ENCODE peak calls at places on chromosomes 16 and 17, in nine cellular contexts. One of them, this sample, is unnamed. For H3K27me3, the result is how much of the 10 kb centered on the place peaks cover.

GRCh38 chr17:17547210-17547764 is 44.2 kb downstream of the PEMT start:
- DNase-seq in psoas muscle: peak
- DNase-seq in adrenal gland: peak
- DNase-seq in CD8-positive, alpha-beta T cell: no peak
- DNase-seq in IMR-90: no peak
- DNase-seq in heart right ventricle: no peak
- DNase-seq in AG04450: no peak
- DNase-seq in WERI-Rb-1: no peak
- DNase-seq in body of pancreas: no peak
- DNase-seq in this sample: no peak

GRCh38 chr16:2964416-2965223 is 545 bp downstream of the KREMEN2 start:
- DNase-seq in psoas muscle: peak
- DNase-seq in adrenal gland: no peak
- DNase-seq in CD8-positive, alpha-beta T cell: peak
- DNase-seq in IMR-90: no peak
- DNase-seq in heart right ventricle: no peak
- DNase-seq in AG04450: no peak
- DNase-seq in WERI-Rb-1: peak
- DNase-seq in body of pancreas: no peak
- DNase-seq in this sample: no peak

GRCh38 chr16:67014641-67015315 is 14.2 kb upstream of the CBFB start:
- DNase-seq in psoas muscle: no peak
- DNase-seq in adrenal gland: no peak
- DNase-seq in CD8-positive, alpha-beta T cell: no peak
- DNase-seq in IMR-90: no peak
- DNase-seq in heart right ventricle: no peak
- DNase-seq in AG04450: no peak
- DNase-seq in WERI-Rb-1: no peak
- DNase-seq in body of pancreas: no peak
- DNase-seq in this sample: peak

GRCh38 chr16:84115919-84116719 is 623 bp downstream of the MBTPS1 start:
- DNase-seq in psoas muscle: no peak
- DNase-seq in adrenal gland: peak
- DNase-seq in CD8-positive, alpha-beta T cell: peak
- DNase-seq in IMR-90: peak
- DNase-seq in heart right ventricle: peak
- DNase-seq in AG04450: no peak
- DNase-seq in WERI-Rb-1: no peak
- DNase-seq in body of pancreas: peak
- DNase-seq in this sample: no peak

GRCh38 chr16:1706386-1707192 is 594 bp downstream of the MAPK8IP3 start:
- DNase-seq in psoas muscle: no peak
- DNase-seq in adrenal gland: no peak
- DNase-seq in CD8-positive, alpha-beta T cell: no peak
- DNase-seq in IMR-90: peak
- DNase-seq in heart right ventricle: no peak
- DNase-seq in AG04450: no peak
- DNase-seq in WERI-Rb-1: no peak
- DNase-seq in body of pancreas: no peak
- DNase-seq in this sample: no peak

GRCh38 chr16:85460252-85460982 is 152.7 kb upstream of the GSE1 start:
- DNase-seq in psoas muscle: no peak
- DNase-seq in adrenal gland: no peak
- DNase-seq in CD8-positive, alpha-beta T cell: no peak
- DNase-seq in IMR-90: no peak
- DNase-seq in heart right ventricle: no peak
- DNase-seq in AG04450: no peak
- DNase-seq in WERI-Rb-1: peak
- DNase-seq in body of pancreas: peak
- DNase-seq in this sample: no peak

GRCh38 chr17:75565066-75565465 is 22.5 kb upstream of the MYO15B start:
- DNase-seq in psoas muscle: no peak
- DNase-seq in adrenal gland: no peak
- DNase-seq in CD8-positive, alpha-beta T cell: no peak
- DNase-seq in IMR-90: peak
- DNase-seq in heart right ventricle: no peak
- DNase-seq in AG04450: no peak
- DNase-seq in WERI-Rb-1: no peak
- DNase-seq in body of pancreas: no peak
- DNase-seq in this sample: no peak

GRCh38 chr17:7716299-7716886 is 1.2 kb upstream of the DNAH2 start:
- DNase-seq in psoas muscle: no peak
- DNase-seq in adrenal gland: no peak
- DNase-seq in CD8-positive, alpha-beta T cell: no peak
- DNase-seq in IMR-90: no peak
- DNase-seq in heart right ventricle: no peak
- DNase-seq in AG04450: no peak
- DNase-seq in WERI-Rb-1: no peak
- DNase-seq in body of pancreas: no peak
- DNase-seq in this sample: no peak

GRCh38 chr16:67252806-67253497 is 4.2 kb downstream of the SLC9A5 start:
- DNase-seq in psoas muscle: peak
- DNase-seq in adrenal gland: no peak
- DNase-seq in CD8-positive, alpha-beta T cell: no peak
- DNase-seq in IMR-90: no peak
- DNase-seq in heart right ventricle: no peak
- DNase-seq in AG04450: no peak
- DNase-seq in WERI-Rb-1: no peak
- DNase-seq in body of pancreas: no peak
- DNase-seq in this sample: no peak

GRCh38 chr16:414395-415169 is 10.9 kb upstream of the RAB11FIP3 start:
- DNase-seq in psoas muscle: no peak
- DNase-seq in adrenal gland: no peak
- DNase-seq in CD8-positive, alpha-beta T cell: no peak
- DNase-seq in IMR-90: no peak
- DNase-seq in heart right ventricle: no peak
- DNase-seq in AG04450: no peak
- DNase-seq in WERI-Rb-1: no peak
- DNase-seq in body of pancreas: no peak
- DNase-seq in this sample: no peak

GRCh38 chr17:9924735-9925191 is 19.7 kb upstream of the RCVRN start:
- DNase-seq in psoas muscle: no peak
- DNase-seq in adrenal gland: peak
- DNase-seq in CD8-positive, alpha-beta T cell: no peak
- DNase-seq in IMR-90: peak
- DNase-seq in heart right ventricle: no peak
- DNase-seq in AG04450: peak
- DNase-seq in WERI-Rb-1: peak
- DNase-seq in body of pancreas: peak
- DNase-seq in this sample: no peak

GRCh38 chr17:65431116-65431515 is 130.3 kb downstream of the AXIN2 start:
- DNase-seq in psoas muscle: no peak
- DNase-seq in adrenal gland: no peak
- DNase-seq in CD8-positive, alpha-beta T cell: no peak
- DNase-seq in IMR-90: no peak
- DNase-seq in heart right ventricle: no peak
- DNase-seq in AG04450: no peak
- DNase-seq in WERI-Rb-1: no peak
- DNase-seq in body of pancreas: no peak
- DNase-seq in this sample: no peak

GRCh38 chr17:36151891-36152638 is 24.4 kb downstream of the TBC1D3B start:
- DNase-seq in psoas muscle: no peak
- DNase-seq in adrenal gland: no peak
- DNase-seq in CD8-positive, alpha-beta T cell: no peak
- DNase-seq in IMR-90: no peak
- DNase-seq in heart right ventricle: no peak
- DNase-seq in AG04450: no peak
- DNase-seq in WERI-Rb-1: peak
- DNase-seq in body of pancreas: no peak
- DNase-seq in this sample: no peak

GRCh38 chr16:29900888-29901606 is 759 bp downstream of the ASPHD1 start:
- DNase-seq in psoas muscle: no peak
- DNase-seq in adrenal gland: no peak
- DNase-seq in CD8-positive, alpha-beta T cell: no peak
- DNase-seq in IMR-90: no peak
- DNase-seq in heart right ventricle: no peak
- DNase-seq in AG04450: no peak
- DNase-seq in WERI-Rb-1: no peak
- DNase-seq in body of pancreas: no peak
- DNase-seq in this sample: no peak

GRCh38 chr16:29898135-29898534 is 1.2 kb downstream of the SEZ6L2 start:
- DNase-seq in psoas muscle: no peak
- DNase-seq in adrenal gland: no peak
- DNase-seq in CD8-positive, alpha-beta T cell: no peak
- DNase-seq in IMR-90: no peak
- DNase-seq in heart right ventricle: no peak
- DNase-seq in AG04450: no peak
- DNase-seq in WERI-Rb-1: no peak
- DNase-seq in body of pancreas: no peak
- DNase-seq in this sample: no peak

GRCh38 chr16:29898786-29899515 is 399 bp downstream of the SEZ6L2 start:
- DNase-seq in psoas muscle: peak
- DNase-seq in adrenal gland: no peak
- DNase-seq in CD8-positive, alpha-beta T cell: no peak
- DNase-seq in IMR-90: no peak
- DNase-seq in heart right ventricle: no peak
- DNase-seq in AG04450: no peak
- DNase-seq in WERI-Rb-1: peak
- DNase-seq in body of pancreas: no peak
- DNase-seq in this sample: no peak

GRCh38 chr16:29900102-29900887 is at the start of gene ASPHD1:
- DNase-seq in psoas muscle: peak
- DNase-seq in adrenal gland: peak
- DNase-seq in CD8-positive, alpha-beta T cell: no peak
- DNase-seq in IMR-90: peak
- DNase-seq in heart right ventricle: peak
- DNase-seq in AG04450: peak
- DNase-seq in WERI-Rb-1: peak
- DNase-seq in body of pancreas: peak
- DNase-seq in this sample: peak

GRCh38 chr16:29899516-29900101 is at the start of gene SEZ6L2:
- DNase-seq in psoas muscle: peak
- DNase-seq in adrenal gland: peak
- DNase-seq in CD8-positive, alpha-beta T cell: peak
- DNase-seq in IMR-90: peak
- DNase-seq in heart right ventricle: peak
- DNase-seq in AG04450: peak
- DNase-seq in WERI-Rb-1: peak
- DNase-seq in body of pancreas: peak
- DNase-seq in this sample: no peak
- TF ChIP-seq CTCF in psoas muscle: no peak
- TF ChIP-seq CTCF in adrenal gland: peak
- TF ChIP-seq CTCF in CD8-positive, alpha-beta T cell: no peak
- TF ChIP-seq CTCF in IMR-90: peak
- TF ChIP-seq CTCF in heart right ventricle: peak
- TF ChIP-seq CTCF in AG04450: peak
- TF ChIP-seq CTCF in WERI-Rb-1: peak
- TF ChIP-seq CTCF in body of pancreas: no peak
- TF ChIP-seq CTCF in this sample: no peak

DNA sequence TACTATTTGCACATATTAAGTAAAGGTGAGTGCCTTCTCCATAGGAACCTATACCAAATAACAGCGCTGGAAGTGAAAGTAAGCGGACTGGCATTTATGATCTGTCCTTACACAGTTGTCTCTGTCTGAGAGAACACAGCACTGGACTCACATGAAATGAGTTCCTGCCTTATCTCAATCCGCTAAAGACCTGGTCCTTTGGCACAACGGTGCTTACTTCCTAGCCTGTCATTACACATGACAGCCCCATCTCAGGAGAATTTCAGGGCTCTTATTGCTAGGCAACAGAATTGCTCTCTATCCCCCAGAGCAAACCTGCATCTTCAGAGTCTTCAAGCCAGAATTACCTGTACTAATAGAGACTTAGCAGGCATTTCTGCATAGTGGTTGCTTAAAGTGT is 4.3 kb downstream of the KCNJ2 start:
- DNase-seq in psoas muscle: no peak
- DNase-seq in adrenal gland: no peak
- DNase-seq in CD8-positive, alpha-beta T cell: no peak
- DNase-seq in IMR-90: no peak
- DNase-seq in heart right ventricle: peak
- DNase-seq in AG04450: no peak
- DNase-seq in WERI-Rb-1: no peak
- DNase-seq in body of pancreas: no peak
- DNase-seq in this sample: no peak
- H3K27me3 ChIP-seq in psoas muscle: under half
- H3K27me3 ChIP-seq in adrenal gland: under half
- H3K27me3 ChIP-seq in CD8-positive, alpha-beta T cell: under half
- H3K27me3 ChIP-seq in IMR-90: under half
- H3K27me3 ChIP-seq in heart right ventricle: under half
- H3K27me3 ChIP-seq in AG04450: under half
- H3K27me3 ChIP-seq in WERI-Rb-1: under half
- H3K27me3 ChIP-seq in body of pancreas: under half
- H3K27me3 ChIP-seq in this sample: under half

DNA sequence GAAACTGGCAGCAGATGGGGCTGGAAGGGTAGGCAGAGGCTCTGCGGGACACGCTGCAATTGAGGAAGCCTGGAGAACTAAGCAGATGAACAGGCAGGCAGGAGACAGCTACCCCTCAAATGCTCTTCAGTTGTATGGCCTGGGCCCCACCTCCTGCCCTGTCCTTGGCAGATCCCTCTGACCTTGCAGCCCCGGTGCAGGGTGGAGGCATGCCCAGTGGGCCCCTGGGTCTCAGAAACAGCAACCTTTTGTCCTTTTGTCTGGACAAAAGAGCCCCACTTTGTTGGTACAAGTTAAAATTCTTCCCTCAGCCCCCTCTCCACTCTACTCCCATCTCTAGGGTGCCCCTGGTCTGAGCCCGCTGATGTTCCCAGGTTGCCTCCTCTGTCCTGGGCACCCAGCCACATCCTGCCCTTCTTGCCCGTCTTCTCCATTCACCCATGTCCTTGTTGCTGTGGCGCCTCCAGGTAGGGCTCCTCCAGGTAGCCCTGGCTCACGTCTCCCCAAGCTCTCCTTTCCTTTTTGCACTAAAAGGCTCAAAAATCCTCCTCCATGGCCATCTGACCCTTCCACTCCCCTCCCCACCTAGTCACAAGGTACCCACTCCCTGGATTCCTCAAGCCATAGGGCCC is 136.8 kb downstream of the CLEC16A start:
- DNase-seq in psoas muscle: no peak
- DNase-seq in adrenal gland: no peak
- DNase-seq in CD8-positive, alpha-beta T cell: no peak
- DNase-seq in IMR-90: no peak
- DNase-seq in heart right ventricle: no peak
- DNase-seq in AG04450: no peak
- DNase-seq in WERI-Rb-1: no peak
- DNase-seq in body of pancreas: no peak
- DNase-seq in this sample: no peak
- H3K27ac ChIP-seq in psoas muscle: no peak
- H3K27ac ChIP-seq in adrenal gland: no peak
- H3K27ac ChIP-seq in CD8-positive, alpha-beta T cell: no peak
- H3K27ac ChIP-seq in IMR-90: peak
- H3K27ac ChIP-seq in heart right ventricle: no peak
- H3K27ac ChIP-seq in AG04450: peak
- H3K27ac ChIP-seq in WERI-Rb-1: no peak
- H3K27ac ChIP-seq in body of pancreas: no peak
- H3K27ac ChIP-seq in this sample: no peak

DNA sequence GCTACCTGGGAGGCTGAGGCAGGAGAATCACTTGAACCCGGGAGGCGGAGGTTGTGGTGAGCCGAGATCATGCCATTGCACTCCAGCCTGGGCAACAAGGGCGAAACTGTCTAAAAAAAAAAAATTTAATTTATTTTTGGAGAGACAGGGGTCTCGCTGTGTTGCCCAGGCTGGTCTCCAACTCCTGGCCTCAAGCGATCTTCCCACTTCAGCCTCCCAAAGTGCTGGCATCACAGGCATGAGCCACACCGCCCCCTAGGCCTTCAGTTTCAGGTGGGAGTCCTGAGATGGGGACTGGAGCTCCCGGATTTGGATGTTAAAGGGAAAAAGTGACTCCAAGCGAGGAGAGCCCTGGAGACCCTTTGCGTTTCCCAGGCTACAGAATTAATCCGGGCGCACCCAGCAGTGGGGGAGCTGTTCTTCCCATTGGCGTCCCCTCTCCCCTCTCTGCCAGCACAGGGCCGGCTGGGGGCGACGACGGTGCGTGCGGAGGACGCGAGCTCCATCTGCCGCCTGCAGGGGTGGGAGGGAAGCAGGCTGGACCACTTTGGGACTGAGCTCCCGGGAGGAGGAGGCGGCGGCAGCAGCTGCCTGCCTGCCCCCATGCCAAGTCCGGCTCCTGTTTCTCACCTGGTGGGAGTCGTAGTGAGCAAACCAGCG is 49.3 kb upstream of the USP7 start:
- DNase-seq in psoas muscle: no peak
- DNase-seq in adrenal gland: no peak
- DNase-seq in CD8-positive, alpha-beta T cell: no peak
- DNase-seq in IMR-90: no peak
- DNase-seq in heart right ventricle: no peak
- DNase-seq in AG04450: no peak
- DNase-seq in WERI-Rb-1: peak
- DNase-seq in body of pancreas: no peak
- DNase-seq in this sample: no peak
- TF ChIP-seq CTCF in psoas muscle: no peak
- TF ChIP-seq CTCF in adrenal gland: no peak
- TF ChIP-seq CTCF in CD8-positive, alpha-beta T cell: no peak
- TF ChIP-seq CTCF in IMR-90: peak
- TF ChIP-seq CTCF in heart right ventricle: peak
- TF ChIP-seq CTCF in AG04450: peak
- TF ChIP-seq CTCF in WERI-Rb-1: peak
- TF ChIP-seq CTCF in body of pancreas: no peak
- TF ChIP-seq CTCF in this sample: no peak

This sample was measured in tibial nerve.